ENCODE peak calls at places on chromosome 19, in five cellular contexts. A is stimulated activated CD8-positive, alpha-beta memory T cell treated with anti-CD3 and anti-CD28 coated beads, Interleukin-2, amount 100 ng/mL, for 48 hours; D is KG1; Z is iris pigment epithelial cell; J is activated CD4-positive, alpha-beta memory T cell treated with anti-CD3 and anti-CD28 coated beads for 36 hours. N is an unnamed sample.

GRCh38 chr19:18479964-18480723 is 41.7 kb downstream of the ELL start:
- DNase-seq in A (no peak), D (no peak), Z (peak), J (peak), N (no peak)

GRCh38 chr19:574658-575526 is 2.5 kb downstream of the BSG start:
- DNase-seq in A (no peak), D (no peak), Z (peak), J (no peak), N (no peak)

GRCh38 chr19:47110521-47111080 is 3.0 kb downstream of the ZC3H4 start:
- DNase-seq in A (no peak), D (no peak), Z (no peak), J (peak), N (no peak)

GRCh38 chr19:48258350-48258749 is 2.6 kb upstream of the CARD8 start:
- DNase-seq in A (no peak), D (peak), Z (no peak), J (peak), N (no peak)

GRCh38 chr19:39825093-39825463 is 8.9 kb downstream of the DYRK1B start:
- DNase-seq in A (no peak), D (no peak), Z (no peak), J (no peak), N (no peak)

GRCh38 chr19:14183741-14184395 is 22.1 kb downstream of the ADGRL1 start:
- DNase-seq in A (no peak), D (no peak), Z (no peak), J (no peak), N (no peak)

GRCh38 chr19:10884273-10884672 is 12.9 kb downstream of the CARM1 start:
- DNase-seq in A (no peak), D (no peak), Z (peak), J (no peak), N (no peak)

GRCh38 chr19:40907968-40908735 is 26.1 kb upstream of the CYP2A7 start:
- DNase-seq in A (peak), D (no peak), Z (no peak), J (peak), N (peak)

GRCh38 chr19:54137913-54138776 is 583 bp downstream of the CNOT3 start:
- DNase-seq in A (no peak), D (no peak), Z (peak), J (peak), N (no peak)

GRCh38 chr19:7534531-7534980 is 961 bp upstream of the PNPLA6 start:
- DNase-seq in A (no peak), D (no peak), Z (peak), J (peak), N (peak)

GRCh38 chr19:4014541-4015491 is 7.3 kb downstream of the PIAS4 start:
- DNase-seq in A (no peak), D (no peak), Z (no peak), J (peak), N (no peak)

GRCh38 chr19:49977846-49978245 is 16.9 kb upstream of the SIGLEC11 start:
- DNase-seq in A (no peak), D (no peak), Z (no peak), J (no peak), N (no peak)

GRCh38 chr19:18478545-18479311 is 40.8 kb upstream of the ISYNA1 start:
- DNase-seq in A (peak), D (peak), Z (peak), J (peak), N (peak)

GRCh38 chr19:38216785-38217746 is 7.0 kb downstream of the DPF1 start:
- DNase-seq in A (no peak), D (no peak), Z (no peak), J (no peak), N (no peak)

GRCh38 chr19:55676384-55676783 is 1.4 kb downstream of the EPN1 start:
- DNase-seq in A (no peak), D (no peak), Z (peak), J (no peak), N (no peak)

GRCh38 chr19:48318286-48318987 is 6.9 kb upstream of the EMP3 start:
- DNase-seq in A (no peak), D (no peak), Z (no peak), J (no peak), N (no peak)

GRCh38 chr19:58042709-58043340 is 9.0 kb downstream of the ZSCAN1 start:
- DNase-seq in A (no peak), D (no peak), Z (no peak), J (no peak), N (no peak)

GRCh38 chr19:38049105-38049649 is 142.2 kb downstream of the SIPA1L3 start:
- DNase-seq in A (peak), D (no peak), Z (peak), J (peak), N (peak)

GRCh38 chr19:55088543-55089265 is 13.0 kb downstream of the EPS8L1 start:
- DNase-seq in A (peak), D (peak), Z (peak), J (peak), N (peak)

GRCh38 chr19:31960474-31960873 is 384.9 kb upstream of the ZNF507 start:
- DNase-seq in A (no peak), D (no peak), Z (no peak), J (no peak), N (no peak)

GRCh38 chr19:27892500-27892899 is 1320.5 kb downstream of the UQCRFS1 start:
- DNase-seq in A (no peak), D (no peak), Z (no peak), J (no peak), N (no peak)

GRCh38 chr19:50268501-50268900 is 60.7 kb downstream of the KCNC3 start:
- DNase-seq in A (no peak), D (no peak), Z (no peak), J (no peak), N (no peak)

GRCh38 chr19:13817615-13818371 is 22.6 kb downstream of the ZSWIM4 start:
- DNase-seq in A (no peak), D (no peak), Z (no peak), J (peak), N (no peak)

GRCh38 chr19:39765091-39766076 is 13.3 kb upstream of the LEUTX start:
- DNase-seq in A (peak), D (no peak), Z (peak), J (peak), N (no peak)

GRCh38 chr19:31639306-31639705 is 290.1 kb upstream of the TSHZ3 start:
- DNase-seq in A (no peak), D (no peak), Z (no peak), J (no peak), N (no peak)

GRCh38 chr19:5103061-5103701 is 134.3 kb downstream of the KDM4B start:
- DNase-seq in A (no peak), D (no peak), Z (peak), J (no peak), N (no peak)